ENCODE peak calls at places on chromosomes 16 and 17, in six cellular contexts. S, L, P, V, Y and W are unnamed samples.

GRCh38 chr16:88315543-88316105 is 67.1 kb upstream of the ZNF469 start:
- DNase-seq in S (peak; percentile 82), P (peak; percentile 40), Y (no peak), L (no peak), V (no peak), W (no peak)

GRCh38 chr16:3797473-3797872 is 80.1 kb upstream of the TRAP1 start:
- DNase-seq in V (no peak), P (no peak), S (no peak), L (no peak), Y (no peak), W (no peak)

GRCh38 chr17:3879181-3879580 is 13.7 kb downstream of the CAMKK1 start:
- DNase-seq in S (peak; percentile 80), Y (no peak), V (no peak), L (no peak), P (no peak), W (no peak)

GRCh38 chr16:56512025-56512424 is 7.8 kb downstream of the BBS2 start:
- DNase-seq in S (no peak), P (no peak), V (no peak), L (no peak), Y (no peak), W (no peak)

GRCh38 chr17:49337900-49338299 is 24.1 kb downstream of the ZNF652 start:
- DNase-seq in V (no peak), L (peak; percentile 24), Y (no peak), P (no peak), S (peak; percentile 29), W (no peak)

GRCh38 chr16:27618611-27619380 is 68.9 kb downstream of the KATNIP start:
- DNase-seq in S (no peak), V (no peak), P (no peak), Y (no peak), L (no peak), W (no peak)

GRCh38 chr17:73564856-73565255 is 79.4 kb downstream of the SDK2 start:
- DNase-seq in Y (no peak), P (no peak), S (no peak), V (no peak), L (no peak), W (no peak)

GRCh38 chr16:84059111-84059510 is 16.5 kb upstream of the SLC38A8 start:
- DNase-seq in Y (peak; percentile 57), S (no peak), P (no peak), L (no peak), V (no peak), W (no peak)

GRCh38 chr17:77371888-77372443 is 231.2 kb downstream of the SEC14L1 start:
- DNase-seq in P (no peak), Y (no peak), V (no peak), L (no peak), S (no peak), W (no peak)

GRCh38 chr16:30335598-30336474 is 19.3 kb downstream of the CD2BP2 start:
- DNase-seq in S (peak; percentile 47), Y (no peak), V (no peak), L (peak; percentile 34), P (no peak), W (no peak)

GRCh38 chr16:71738820-71739219 is 14.3 kb upstream of the PHLPP2 start:
- DNase-seq in S (no peak), P (no peak), L (no peak), Y (no peak), V (no peak), W (no peak)

GRCh38 chr16:85243312-85243711 is 131.0 kb upstream of the CIBAR2 start:
- DNase-seq in V (no peak), P (no peak), L (no peak), S (no peak), Y (no peak), W (no peak)

GRCh38 chr16:3045758-3046505 is 429 bp upstream of the MMP25 start:
- DNase-seq in L (no peak), Y (no peak), V (no peak), S (no peak), P (no peak), W (no peak)

GRCh38 chr17:44775136-44775837 is 16.5 kb downstream of the ADAM11 start:
- DNase-seq in V (peak; percentile 99), S (peak; percentile 98), P (peak; percentile 97), Y (peak; percentile 99), L (no peak), W (peak; percentile 97)

GRCh38 chr17:41812176-41813038 is at the start of gene FKBP10:
- DNase-seq in V (peak; percentile 56), Y (peak; percentile 91), L (peak; percentile 45), S (peak; percentile 92), P (peak; percentile 54), W (peak; percentile 80)

GRCh38 chr17:43367588-43368242 is 31.1 kb upstream of the ARL4D start:
- DNase-seq in P (peak; percentile 96), L (peak; percentile 66), V (peak; percentile 56), Y (no peak), S (peak; percentile 92), W (no peak)

GRCh38 chr17:79560527-79560926 is 50.3 kb downstream of the RBFOX3 start:
- DNase-seq in L (no peak), S (no peak), P (no peak), Y (no peak), V (no peak), W (no peak)

GRCh38 chr16:31135535-31136286 is at the start of gene PRSS8:
- DNase-seq in L (no peak), S (no peak), V (no peak), P (peak; percentile 48), Y (peak; percentile 91), W (no peak)

GRCh38 chr16:68732068-68732680 is 4.9 kb upstream of the CDH1 start:
- DNase-seq in Y (no peak), V (no peak), S (peak; percentile 23), L (no peak), P (peak; percentile 60), W (no peak)

GRCh38 chr16:69003500-69003899 is 102.0 kb upstream of the HAS3 start:
- DNase-seq in L (no peak), Y (no peak), P (peak; percentile 42), S (no peak), V (no peak), W (no peak)

GRCh38 chr17:72846399-72846798 is 246.1 kb downstream of the SLC39A11 start:
- DNase-seq in V (no peak), Y (no peak), P (no peak), S (no peak), L (no peak), W (no peak)

GRCh38 chr16:56874800-56875199 is 9.8 kb downstream of the SLC12A3 start:
- DNase-seq in Y (no peak), P (no peak), V (no peak), L (no peak), S (peak; percentile 65), W (no peak)